ENCODE peak calls at places on chromosome 6, in five cellular contexts. S, M, Q, Z and F are unnamed samples.
A peak's percentile ranks its signal among the peaks of the same experiment; 100 is the strongest.

GRCh38 chr6:31462026-31462963 is 35.6 kb upstream of the MICB start:
- DNase-seq in Z (no peak), M (peak; percentile 11), S (no peak), Q (peak; percentile 40), F (no peak)

GRCh38 chr6:147906361-147906760 is 397.9 kb downstream of the SAMD5 start:
- DNase-seq in Q (no peak), Z (no peak), S (no peak), M (peak; percentile 62), F (no peak)

GRCh38 chr6:137783640-137784198 is 83.3 kb upstream of the TNFAIP3 start:
- DNase-seq in S (no peak), Z (no peak), Q (no peak), M (no peak), F (no peak)

GRCh38 chr6:5968817-5969726 is 37.7 kb downstream of the NRN1 start:
- DNase-seq in M (peak; percentile 53), Z (no peak), S (no peak), Q (peak; percentile 82), F (peak; percentile 76)

GRCh38 chr6:143059616-143060353 is 904 bp upstream of the AIG1 start:
- DNase-seq in S (no peak), Z (peak; percentile 50), M (peak; percentile 94), Q (peak; percentile 76), F (peak; percentile 35)

GRCh38 chr6:119443993-119444641 is 94.6 kb upstream of the MAN1A1 start:
- DNase-seq in Z (no peak), S (no peak), Q (peak; percentile 53), M (peak; percentile 29), F (peak; percentile 17)

GRCh38 chr6:108638993-108639392 is 78.3 kb downstream of the FOXO3 start:
- DNase-seq in S (no peak), Q (no peak), M (no peak), Z (no peak), F (no peak)

GRCh38 chr6:170529839-170530520 is 23.1 kb downstream of the PSMB1 start:
- DNase-seq in Z (peak; percentile 73), S (peak; percentile 66), M (peak; percentile 65), Q (peak; percentile 83), F (peak; percentile 89)

GRCh38 chr6:105272783-105273182 is 93.0 kb upstream of the POPDC3 start:
- DNase-seq in Z (no peak), Q (peak; percentile 56), M (peak; percentile 35), S (no peak), F (peak; percentile 33)

GRCh38 chr6:134077301-134077700 is 24.9 kb upstream of the SLC2A12 start:
- DNase-seq in S (no peak), M (peak; percentile 91), Q (peak; percentile 20), Z (no peak), F (no peak)

GRCh38 chr6:43334466-43335095 is 26.0 kb upstream of the CRIP3 start:
- DNase-seq in S (no peak), Z (no peak), M (peak; percentile 62), Q (peak; percentile 69), F (peak; percentile 64)

GRCh38 chr6:53524455-53524815 is 20.5 kb downstream of the GCLC start:
- DNase-seq in Z (no peak), M (peak; percentile 80), S (no peak), Q (peak; percentile 69), F (peak; percentile 57)

GRCh38 chr6:108365488-108365887 is 70.6 kb downstream of the AFG1L start:
- DNase-seq in S (no peak), M (no peak), Q (peak; percentile 22), Z (no peak), F (peak; percentile 19)

GRCh38 chr6:4672772-4673171 is 103.4 kb upstream of the CDYL start:
- DNase-seq in Z (no peak), S (no peak), M (peak; percentile 66), Q (peak; percentile 56), F (peak; percentile 77)

GRCh38 chr6:88422831-88423230 is 256.7 kb upstream of the CNR1 start:
- DNase-seq in Z (no peak), Q (peak; percentile 28), S (no peak), M (no peak), F (no peak)

GRCh38 chr6:12890171-12890790 is 173.7 kb downstream of the PHACTR1 start:
- DNase-seq in Q (no peak), S (no peak), Z (peak; percentile 32), M (no peak), F (no peak)

GRCh38 chr6:149974825-149975224 is 11.1 kb downstream of the ULBP1 start:
- DNase-seq in Z (no peak), S (no peak), M (no peak), Q (no peak), F (no peak)

GRCh38 chr6:70706491-70707123 is 38.9 kb downstream of the SMAP1 start:
- DNase-seq in Q (peak; percentile 65), Z (peak; percentile 26), S (peak; percentile 43), M (peak; percentile 19), F (peak; percentile 17)